ENCODE peak calls at places on chromosomes 12 and 14, in four cellular contexts. P, U, A and X are unnamed samples.
A peak's percentile ranks its signal among the peaks of the same experiment; 100 is the strongest.

GRCh38 chr14:75645051-75645450 is 15.6 kb downstream of the ERG28 start:
- DNase-seq in P (no peak), U (no peak), A (no peak), X (no peak)

GRCh38 chr14:24068711-24069410 is 2.5 kb upstream of the CPNE6 start:
- DNase-seq in P (no peak), U (no peak), A (no peak), X (no peak)

GRCh38 chr14:77314043-77314442 is 6.6 kb downstream of the POMT2 start:
- DNase-seq in P (no peak), U (no peak), A (peak; percentile 89), X (no peak)

GRCh38 chr12:120709976-120710804 is at the start of gene UNC119B:
- DNase-seq in P (peak; percentile 79), U (no peak), A (peak; percentile 33), X (peak; percentile 90)

GRCh38 chr14:76937181-76938091 is 91.1 kb downstream of the IRF2BPL start:
- DNase-seq in P (no peak), U (no peak), A (peak; percentile 91), X (peak; percentile 38)

GRCh38 chr12:132761032-132761910 is at the start of gene ANKLE2:
- DNase-seq in P (peak; percentile 42), U (no peak), A (peak; percentile 59), X (peak; percentile 83)

GRCh38 chr12:49208661-49209060 is 19.8 kb upstream of the TUBA1A start:
- DNase-seq in P (no peak), U (no peak), A (no peak), X (no peak)

GRCh38 chr14:54366726-54367707 is 29.8 kb upstream of the CDKN3 start:
- DNase-seq in P (peak; percentile 38), U (no peak), A (peak; percentile 70), X (peak; percentile 12)

GRCh38 chr14:33237102-33237501 is 298.4 kb downstream of the NPAS3 start:
- DNase-seq in P (no peak), U (no peak), A (no peak), X (no peak)

GRCh38 chr12:109120095-109120494 is 3.7 kb downstream of the ACACB start:
- DNase-seq in P (no peak), U (no peak), A (no peak), X (no peak)

GRCh38 chr14:60757617-60758016 is 23.1 kb downstream of the MNAT1 start:
- DNase-seq in P (no peak), U (no peak), A (peak; percentile 74), X (no peak)

DNA sequence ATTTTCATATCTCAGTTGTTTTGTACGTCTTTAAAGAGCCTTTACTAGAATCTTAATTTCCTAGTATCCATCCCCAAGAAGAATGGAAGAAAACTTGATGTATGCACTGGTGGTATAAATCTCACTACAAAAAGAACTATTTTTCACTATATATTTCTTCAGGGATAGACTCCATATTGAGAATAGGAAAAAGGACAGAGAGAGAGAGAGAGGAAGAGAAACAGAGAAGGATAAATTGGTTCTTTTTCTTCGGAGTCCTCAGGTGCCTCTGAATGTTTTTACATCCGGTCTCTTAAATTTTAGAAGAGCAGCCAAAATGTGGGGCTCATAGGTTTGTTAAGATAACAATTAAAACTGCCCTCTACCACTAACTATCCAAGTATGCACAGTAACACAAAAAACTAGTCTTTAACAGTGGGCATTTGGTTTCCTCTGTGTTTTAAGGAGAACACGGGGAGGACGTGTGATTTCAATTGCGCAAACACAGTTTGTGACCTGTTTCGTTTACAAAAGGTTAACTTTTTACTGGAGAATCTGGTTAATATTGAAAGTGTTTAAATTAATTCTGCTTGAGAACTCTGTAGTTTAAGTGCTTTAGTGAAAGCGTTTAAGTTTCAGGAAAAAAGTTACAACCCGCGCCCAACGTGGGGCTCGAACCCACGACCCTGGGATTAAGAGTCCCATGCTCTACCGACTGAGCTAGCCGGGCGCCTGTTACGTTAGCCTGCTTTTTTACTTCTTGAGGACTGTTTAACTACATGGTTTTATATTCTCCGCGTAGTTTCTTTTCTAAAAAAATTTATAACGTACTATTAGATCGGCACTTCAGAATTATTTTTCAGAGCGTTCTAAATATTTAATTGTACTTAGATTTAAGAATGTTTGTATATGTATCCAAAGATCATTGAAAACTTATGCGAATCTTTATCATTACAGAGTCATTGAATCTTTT is 5.1 kb upstream of the PSMA3 start:
- DNase-seq in P (peak; percentile 16), U (peak; percentile 64), A (peak; percentile 64), X (no peak)
- TF ChIP-seq POLR2A in P (no peak), U (no peak), A (no peak), X (no peak)

GRCh38 chr14:31749275-31749674 is 188.1 kb downstream of the NUBPL start:
- DNase-seq in P (no peak), U (no peak), A (no peak), X (no peak)
- TF ChIP-seq ELK1 in P (no peak), U (no peak), A (no peak), X (no peak)

DNA sequence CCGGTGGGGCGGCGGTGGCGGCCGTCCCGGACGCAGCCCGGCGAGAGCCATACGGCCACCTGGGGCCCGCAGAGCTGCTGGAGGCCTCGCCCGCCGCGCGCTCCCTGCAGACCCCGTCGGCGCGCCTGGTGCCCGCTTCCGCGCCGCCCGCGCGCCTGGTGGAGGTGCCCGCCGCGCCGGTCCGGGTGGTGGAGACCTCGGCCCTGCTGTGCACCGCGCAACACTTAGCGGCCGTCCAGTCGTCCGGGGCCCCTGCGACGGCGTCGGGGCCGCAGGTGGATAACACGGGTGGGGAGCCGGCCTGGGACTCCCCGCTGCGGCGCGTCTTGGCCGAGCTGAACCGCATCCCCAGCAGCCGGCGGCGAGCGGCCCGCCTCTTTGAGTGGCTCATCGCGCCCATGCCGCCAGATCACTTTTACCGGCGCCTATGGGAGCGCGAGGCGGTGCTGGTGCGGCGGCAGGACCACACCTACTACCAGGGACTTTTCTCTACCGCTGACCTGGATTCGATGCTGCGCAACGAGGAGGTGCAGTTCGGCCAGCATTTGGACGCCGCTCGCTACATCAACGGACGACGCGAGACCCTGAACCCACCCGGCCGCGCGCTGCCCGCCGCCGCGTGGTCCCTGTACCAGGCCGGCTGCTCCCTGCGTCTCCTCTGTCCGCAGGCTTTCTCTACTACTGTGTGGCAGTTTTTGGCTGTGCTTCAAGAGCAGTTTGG is 683 bp downstream of the RIOX1 start:
- DNase-seq in P (peak; percentile 65), U (no peak), A (peak; percentile 64), X (peak; percentile 63)
- TF ChIP-seq POLR2A in P (peak; percentile 54), U (no peak), A (peak; percentile 7), X (no peak)

GRCh38 chr12:52243264-52243773 is 10.3 kb downstream of the KRT7 start:
- DNase-seq in P (no peak), U (no peak), A (peak; percentile 28), X (no peak)
- TF ChIP-seq ELK1 in P (no peak), U (no peak), A (no peak), X (no peak)

DNA sequence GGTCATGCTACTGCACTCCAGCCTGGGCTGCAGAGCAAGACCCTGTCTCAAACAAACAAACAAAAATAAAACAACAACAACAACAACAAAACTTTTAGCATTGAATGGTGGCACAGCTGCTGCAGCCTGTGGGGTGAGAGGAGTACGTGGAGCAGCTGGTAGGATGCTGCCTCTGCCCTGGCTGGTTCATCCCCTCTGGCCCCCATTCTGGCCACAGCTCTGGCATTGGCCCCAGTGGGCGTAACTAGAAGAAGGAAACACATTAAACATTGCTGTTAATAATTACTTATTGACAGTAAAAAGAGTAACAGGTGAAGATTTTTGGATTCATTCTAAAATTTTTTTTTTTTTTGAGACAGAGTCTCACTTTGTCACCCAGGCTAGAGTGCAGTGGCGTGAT is 28.8 kb upstream of the C2CD5 start:
- DNase-seq in P (no peak), U (no peak), A (no peak), X (no peak)
- TF ChIP-seq POLR2A in P (no peak), U (no peak), A (no peak), X (no peak)

GRCh38 chr12:5964913-5965900 is 20.1 kb upstream of the ANO2 start:
- DNase-seq in P (no peak), U (no peak), A (no peak), X (no peak)
- TF ChIP-seq ELK1 in P (no peak), U (no peak), A (no peak), X (no peak)

GRCh38 chr14:20388159-20388558 is 25.1 kb downstream of the TEP1 start:
- DNase-seq in P (no peak), U (no peak), A (no peak), X (no peak)
- TF ChIP-seq POLR2A in P (no peak), U (no peak), A (no peak), X (no peak)